ENCODE peak calls at places on chromosomes 6 and 20, in five cellular contexts. U is WTC11, M is HFFc6, Z is pancreas, S is astrocyte. A is an unnamed sample.

GRCh38 chr6:5398530-5398929 is 137.2 kb downstream of the FARS2 start:
- DNase-seq in U (no peak), M (peak), Z (no peak), S (peak), A (peak)

GRCh38 chr6:46704562-46704961 is 16.9 kb downstream of the TDRD6 start:
- DNase-seq in U (no peak), M (no peak), Z (no peak), S (peak), A (peak)

GRCh38 chr20:25437153-25437581 is 29.7 kb downstream of the GINS1 start:
- DNase-seq in U (peak), M (no peak), Z (no peak), S (peak), A (peak)

GRCh38 chr6:146914563-146915483 is 289.4 kb upstream of the STXBP5 start:
- DNase-seq in U (no peak), M (peak), Z (no peak), S (peak), A (peak)

GRCh38 chr6:31775184-31775583 is 1.9 kb downstream of the VWA7 start:
- DNase-seq in U (no peak), M (no peak), Z (no peak), S (no peak), A (peak)

GRCh38 chr20:22686097-22686496 is 101.7 kb upstream of the FOXA2 start:
- DNase-seq in U (peak), M (peak), Z (no peak), S (peak), A (peak)

GRCh38 chr6:140871911-140872310 is 1260.8 kb upstream of the GJE1 start:
- DNase-seq in U (no peak), M (peak), Z (no peak), S (peak), A (no peak)

GRCh38 chr20:41309817-41310216 is 7.7 kb downstream of the ZHX3 start:
- DNase-seq in U (no peak), M (peak), Z (no peak), S (peak), A (peak)

GRCh38 chr6:144993870-144994269 is 708.7 kb downstream of the UTRN start:
- DNase-seq in U (no peak), M (peak), Z (no peak), S (peak), A (no peak)

DNA sequence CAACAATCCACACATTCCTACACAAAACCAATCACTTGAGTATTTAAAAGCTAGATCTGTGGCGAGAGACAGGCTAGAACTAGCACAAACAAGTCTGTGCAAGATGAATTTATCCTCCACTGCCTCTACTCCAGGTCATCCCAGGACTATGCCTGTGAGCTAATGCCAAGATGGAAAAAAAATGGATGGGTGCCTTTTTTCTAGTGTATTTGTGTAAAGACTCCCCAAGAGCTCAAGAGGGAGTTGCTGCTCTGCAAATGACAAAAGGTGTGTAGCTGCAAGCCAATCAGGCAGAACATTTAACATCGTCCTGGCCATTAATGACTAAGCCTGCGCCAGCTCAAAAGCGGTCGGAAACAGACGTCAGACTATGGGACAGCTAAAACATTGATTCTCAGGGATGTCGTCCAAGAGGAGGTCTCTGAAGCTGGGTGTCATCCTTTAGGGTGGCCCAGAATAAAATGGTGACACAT is 21.9 kb downstream of the ATXN1 start:
- DNase-seq in U (no peak), M (peak), Z (no peak), S (peak), A (peak)
- TF ChIP-seq CTCF in U (no peak), M (no peak), Z (no peak), S (no peak), A (no peak)

DNA sequence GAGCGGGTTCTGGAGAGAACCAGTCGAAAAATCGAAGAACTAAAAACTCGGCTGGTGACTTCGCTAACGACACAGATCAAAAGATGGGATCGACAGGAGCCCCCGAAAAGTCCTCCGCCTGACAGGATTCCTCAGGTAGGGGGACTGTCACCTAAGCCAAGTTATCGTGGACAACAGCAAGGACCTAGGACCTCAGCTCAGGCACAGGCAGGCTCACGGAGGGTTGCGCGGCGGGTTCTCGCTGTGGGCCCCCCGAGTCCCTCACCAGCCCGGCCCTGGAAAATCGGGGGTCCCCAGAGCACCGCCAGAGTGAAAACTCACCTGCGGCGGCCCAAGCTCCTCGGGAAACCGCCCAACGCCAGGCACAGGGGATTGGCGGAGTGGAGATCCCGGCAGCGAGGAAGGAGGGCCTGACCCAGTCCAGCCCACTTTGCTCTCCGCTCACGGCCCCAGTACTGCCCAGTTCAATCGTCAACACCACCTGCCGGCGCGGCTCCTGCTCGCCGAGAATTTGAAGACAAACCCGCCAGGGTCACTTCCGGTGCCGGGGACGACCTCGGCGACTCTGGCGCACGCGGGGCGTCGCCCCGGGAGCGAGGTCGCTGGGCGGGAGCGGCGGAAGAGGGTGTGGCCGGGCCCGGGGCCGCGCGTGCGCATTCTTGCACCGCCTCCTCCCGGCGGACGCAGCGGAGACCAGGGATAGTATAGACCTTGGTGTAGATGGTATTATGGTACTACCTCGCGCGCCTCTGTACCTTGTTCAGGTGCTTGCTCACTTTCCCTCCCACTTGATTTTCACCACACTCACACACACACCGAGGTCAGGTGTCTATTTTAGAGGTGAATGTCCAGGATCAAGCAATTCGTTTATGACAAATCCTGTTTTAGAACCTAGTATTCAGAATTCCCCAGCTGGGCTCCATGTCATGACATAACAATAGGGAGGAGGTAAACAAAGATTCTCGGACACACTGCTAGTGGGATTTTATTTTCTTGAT is at the start of gene KATNA1:
- DNase-seq in U (peak), M (peak), Z (peak), S (peak), A (peak)
- TF ChIP-seq CTCF in U (no peak), M (peak), Z (no peak), S (no peak), A (no peak)

GRCh38 chr20:51562334-51563140 is 20.0 kb upstream of the NFATC2 start:
- DNase-seq in U (peak), M (peak), Z (peak), S (peak), A (peak)
- TF ChIP-seq CTCF in U (no peak), M (peak), Z (no peak), S (no peak), A (no peak)

DNA sequence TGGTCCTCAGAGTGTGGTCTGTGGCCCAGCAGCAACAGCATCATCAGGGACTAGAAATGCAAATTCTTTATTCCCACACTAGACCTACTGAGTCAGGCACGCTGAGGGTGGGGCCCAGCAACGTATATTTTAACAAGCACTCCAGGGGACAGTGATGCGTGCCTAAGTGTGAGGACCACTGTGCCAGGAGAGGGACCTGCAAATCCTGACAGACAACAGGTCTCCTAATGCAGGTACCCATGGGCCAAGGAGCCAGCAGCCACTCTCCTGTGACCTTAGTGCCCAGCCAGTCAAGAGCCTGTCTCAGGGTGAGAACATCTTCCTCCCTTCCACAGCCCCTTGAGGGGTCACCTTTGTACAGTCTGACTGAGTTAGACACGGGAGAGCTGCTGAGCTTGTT is 8.0 kb upstream of the MYLK2 start:
- DNase-seq in U (no peak), M (no peak), Z (no peak), S (no peak), A (no peak)
- TF ChIP-seq CTCF in U (no peak), M (no peak), Z (no peak), S (no peak), A (no peak)

DNA sequence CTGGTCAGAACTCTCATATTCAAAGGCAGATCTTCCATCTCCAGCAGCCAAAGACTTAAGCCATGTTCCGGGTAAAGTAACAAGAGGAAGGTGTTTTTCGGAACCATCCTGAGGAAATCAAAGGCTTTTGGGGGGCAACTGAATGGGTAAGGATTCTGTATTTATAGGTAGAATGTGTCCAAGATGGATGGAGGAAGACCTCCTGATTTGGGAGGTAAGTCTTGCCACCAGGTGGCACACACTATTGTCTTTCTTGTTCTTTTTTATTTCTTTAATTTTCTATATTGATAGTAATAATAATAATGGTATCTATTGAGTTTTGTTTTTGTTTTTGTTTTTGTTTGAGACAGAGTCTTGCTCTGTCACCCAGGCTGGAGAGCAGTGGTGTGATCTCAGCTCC is 53.0 kb upstream of the UBR2 start:
- DNase-seq in U (no peak), M (no peak), Z (no peak), S (no peak), A (no peak)
- TF ChIP-seq CTCF in U (no peak), M (peak), Z (no peak), S (no peak), A (no peak)

A was measured in RWPE1.